ENCODE peak calls at places on chromosomes 11 and 22, in eight cellular contexts. I, Z, D, E, M, B, V and U are unnamed samples.

GRCh38 chr11:131467645-131468270 is 97.3 kb downstream of the NTM start:
- DNase-seq in I (no peak), Z (no peak), D (no peak), E (no peak), M (no peak), B (no peak), V (no peak), U (no peak)

GRCh38 chr11:2088284-2088683 is 50.9 kb downstream of the IGF2 start:
- DNase-seq in I (no peak), Z (no peak), D (no peak), E (no peak), M (no peak), B (no peak), V (no peak), U (no peak)

GRCh38 chr22:17086301-17086700 is 1.5 kb downstream of the IL17RA start:
- DNase-seq in I (peak; percentile 35), Z (no peak), D (no peak), E (no peak), M (no peak), B (no peak), V (no peak), U (no peak)

GRCh38 chr11:119120639-119121007 is 757 bp upstream of the HINFP start:
- DNase-seq in I (no peak), Z (no peak), D (no peak), E (no peak), M (no peak), B (no peak), V (no peak), U (no peak)

GRCh38 chr11:35524780-35525179 is 636 bp downstream of the PAMR1 start:
- DNase-seq in I (no peak), Z (no peak), D (no peak), E (no peak), M (no peak), B (no peak), V (no peak), U (no peak)

GRCh38 chr22:37999640-38000272 is 15.4 kb upstream of the SOX10 start:
- DNase-seq in I (no peak), Z (no peak), D (no peak), E (no peak), M (no peak), B (no peak), V (no peak), U (no peak)

GRCh38 chr11:125070699-125071254 is 7.7 kb downstream of the SLC37A2 start:
- DNase-seq in I (peak; percentile 28), Z (no peak), D (no peak), E (no peak), M (no peak), B (no peak), V (peak; percentile 9), U (no peak)

GRCh38 chr11:70421123-70421522 is 22.8 kb downstream of the CTTN start:
- DNase-seq in I (no peak), Z (no peak), D (no peak), E (no peak), M (no peak), B (no peak), V (no peak), U (no peak)

GRCh38 chr22:49574861-49575702 is 252.6 kb downstream of the BRD1 start:
- DNase-seq in I (no peak), Z (no peak), D (no peak), E (no peak), M (no peak), B (no peak), V (no peak), U (no peak)

GRCh38 chr11:61460474-61460881 is 30.6 kb downstream of the SDHAF2 start:
- DNase-seq in I (no peak), Z (no peak), D (no peak), E (no peak), M (no peak), B (no peak), V (no peak), U (no peak)

GRCh38 chr11:92611157-92611556 is 358.3 kb upstream of the MTNR1B start:
- DNase-seq in I (no peak), Z (no peak), D (no peak), E (no peak), M (no peak), B (no peak), V (no peak), U (no peak)

GRCh38 chr22:48947636-48948035 is 880.0 kb downstream of the BRD1 start:
- DNase-seq in I (no peak), Z (no peak), D (no peak), E (no peak), M (no peak), B (no peak), V (no peak), U (no peak)

GRCh38 chr11:17148536-17148935 is 59.2 kb downstream of the PIK3C2A start:
- DNase-seq in I (no peak), Z (no peak), D (no peak), E (no peak), M (no peak), B (no peak), V (no peak), U (no peak)

GRCh38 chr11:120579601-120580000 is 68.1 kb downstream of the GRIK4 start:
- DNase-seq in I (no peak), Z (no peak), D (no peak), E (no peak), M (no peak), B (no peak), V (no peak), U (no peak)

GRCh38 chr22:50268655-50269113 is 1.5 kb downstream of the MAPK11 start:
- DNase-seq in I (no peak), Z (no peak), D (no peak), E (no peak), M (no peak), B (no peak), V (peak; percentile 79), U (no peak)

GRCh38 chr11:119363874-119364590 is 17.5 kb downstream of the USP2 start:
- DNase-seq in I (peak; percentile 65), Z (peak; percentile 37), D (no peak), E (peak; percentile 47), M (peak; percentile 27), B (peak; percentile 20), V (peak; percentile 66), U (peak; percentile 38)

GRCh38 chr22:36162127-36163034 is 1.8 kb upstream of the APOL3 start:
- DNase-seq in I (peak; percentile 51), Z (no peak), D (no peak), E (peak; percentile 78), M (no peak), B (no peak), V (no peak), U (no peak)